ENCODE peak calls at places on chromosomes 12 and 14, in six cellular contexts. S, G, J, Y, I and P are unnamed samples.

GRCh38 chr12:119594772-119595445 is 1.3 kb downstream of the TMEM233 start:
- DNase-seq in S (no peak), G (no peak), J (no peak), Y (peak), I (no peak), P (peak)

GRCh38 chr12:124466200-124467128 is 100.9 kb downstream of the NCOR2 start:
- DNase-seq in S (no peak), G (no peak), J (no peak), Y (no peak), I (peak), P (peak)

GRCh38 chr14:33834101-33834955 is 116.5 kb downstream of the EGLN3 start:
- DNase-seq in S (no peak), G (no peak), J (no peak), Y (no peak), I (no peak), P (no peak)

GRCh38 chr14:53399057-53399456 is 245.9 kb upstream of the DDHD1 start:
- DNase-seq in S (no peak), G (no peak), J (peak), Y (no peak), I (no peak), P (no peak)

GRCh38 chr14:86510503-86510902 is 980.6 kb downstream of the FLRT2 start:
- DNase-seq in S (no peak), G (no peak), J (no peak), Y (no peak), I (no peak), P (no peak)

GRCh38 chr12:84697141-84697540 is 215.5 kb downstream of the SLC6A15 start:
- DNase-seq in S (no peak), G (no peak), J (no peak), Y (no peak), I (no peak), P (no peak)

GRCh38 chr12:30965613-30965985 is 39.1 kb downstream of the TSPAN11 start:
- DNase-seq in S (no peak), G (peak), J (no peak), Y (no peak), I (no peak), P (no peak)

GRCh38 chr14:89447182-89447970 is 30.3 kb upstream of the FOXN3 start:
- DNase-seq in S (no peak), G (no peak), J (no peak), Y (no peak), I (no peak), P (no peak)

DNA sequence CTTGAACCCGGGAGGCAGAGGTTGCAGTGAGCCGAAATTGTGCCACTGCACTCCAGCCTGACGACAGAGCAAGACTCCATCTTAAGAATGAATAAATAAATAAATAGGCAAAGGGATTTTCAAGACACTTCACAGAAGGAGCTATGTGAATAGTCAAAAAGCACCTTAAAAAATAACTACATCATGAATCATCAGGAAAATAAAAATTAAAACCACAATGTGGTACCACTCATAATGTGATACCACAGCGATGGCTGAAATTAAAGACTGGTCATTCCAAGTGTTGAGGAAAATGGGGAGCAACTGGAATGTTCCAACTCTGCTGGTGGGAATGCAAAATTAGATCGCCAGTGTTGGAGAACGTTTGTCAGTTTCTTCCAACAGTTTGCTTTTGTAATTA is 93.1 kb upstream of the TBX3 start:
- DNase-seq in S (no peak), G (no peak), J (no peak), Y (no peak), I (no peak), P (no peak)
- TF ChIP-seq POLR2AphosphoS5 in S (no peak), G (no peak), J (no peak), Y (no peak), I (no peak), P (no peak)

DNA sequence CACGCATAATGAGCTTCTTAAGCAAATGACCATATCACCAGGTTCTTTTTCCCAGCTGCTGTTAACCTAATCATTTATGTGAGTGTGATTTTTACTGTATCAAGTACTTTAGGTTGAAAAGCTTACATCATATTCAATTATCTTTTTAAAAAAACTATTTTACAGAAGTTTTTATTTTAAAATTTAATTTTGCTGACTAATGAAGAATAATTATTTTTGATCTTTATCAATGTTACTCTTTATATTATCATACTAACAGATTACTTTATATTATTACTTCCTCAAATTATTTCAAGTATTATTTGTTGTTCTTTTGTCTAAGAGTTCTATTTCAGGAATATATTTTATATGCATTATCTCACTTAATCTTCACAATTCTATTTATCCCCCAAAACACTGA is 236.3 kb downstream of the CPNE8 start:
- DNase-seq in S (no peak), G (no peak), J (no peak), Y (no peak), I (no peak), P (no peak)
- TF ChIP-seq POLR2AphosphoS5 in S (no peak), G (no peak), J (no peak), Y (no peak), I (no peak), P (no peak)

GRCh38 chr12:6426882-6427671 is 17.7 kb upstream of the CD27 start:
- DNase-seq in S (no peak), G (no peak), J (no peak), Y (no peak), I (no peak), P (peak)
- TF ChIP-seq POLR2AphosphoS5 in S (no peak), G (no peak), J (no peak), Y (no peak), I (no peak), P (peak)

GRCh38 chr12:2097617-2098016 is 44.8 kb downstream of the CACNA1C start:
- DNase-seq in S (no peak), G (no peak), J (no peak), Y (no peak), I (no peak), P (no peak)

GRCh38 chr12:2094597-2094996 is 41.8 kb downstream of the CACNA1C start:
- DNase-seq in S (no peak), G (no peak), J (no peak), Y (no peak), I (no peak), P (no peak)

GRCh38 chr12:2095878-2096277 is 43.1 kb downstream of the CACNA1C start:
- DNase-seq in S (no peak), G (no peak), J (no peak), Y (no peak), I (no peak), P (no peak)

GRCh38 chr12:2092354-2092753 is 39.6 kb downstream of the CACNA1C start:
- DNase-seq in S (no peak), G (no peak), J (no peak), Y (no peak), I (no peak), P (no peak)

DNA sequence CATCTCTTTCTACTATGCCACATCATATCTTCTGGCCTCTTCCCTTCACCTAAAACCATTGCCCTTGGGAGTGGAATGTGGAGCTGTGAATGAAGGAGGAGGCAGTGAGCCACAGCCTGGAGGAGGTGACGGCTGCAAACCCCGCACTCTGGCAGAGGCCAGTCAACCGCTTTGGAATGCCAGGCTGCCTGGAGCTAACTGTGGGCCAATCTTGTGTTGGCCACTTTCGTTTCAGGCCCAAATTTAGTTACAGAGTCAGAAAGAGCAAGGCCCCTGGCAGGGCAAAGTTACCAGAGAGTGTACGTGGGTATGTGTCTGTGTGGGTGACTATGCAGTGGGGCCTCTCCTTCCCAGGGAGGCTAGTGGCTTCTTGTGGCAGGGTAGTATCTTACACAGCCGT is 40.1 kb downstream of the CACNA1C start:
- DNase-seq in S (no peak), G (no peak), J (no peak), Y (no peak), I (no peak), P (no peak)
- TF ChIP-seq POLR2AphosphoS5 in S (no peak), G (no peak), J (no peak), Y (no peak), I (no peak), P (no peak)

GRCh38 chr12:4273651-4274395 is at the start of gene CCND2:
- DNase-seq in S (no peak), G (no peak), J (peak), Y (peak), I (peak), P (peak)
- TF ChIP-seq POLR2AphosphoS5 in S (no peak), G (no peak), J (peak), Y (no peak), I (peak), P (peak)

GRCh38 chr12:48183091-48183875 is at the start of gene CCDC184:
- DNase-seq in S (peak), G (no peak), J (peak), Y (peak), I (peak), P (peak)
- TF ChIP-seq POLR2AphosphoS5 in S (no peak), G (no peak), J (no peak), Y (peak), I (no peak), P (no peak)

GRCh38 chr14:105065280-105066228 is at the start of gene GPR132:
- DNase-seq in S (no peak), G (no peak), J (no peak), Y (no peak), I (peak), P (peak)
- TF ChIP-seq POLR2AphosphoS5 in S (no peak), G (no peak), J (no peak), Y (no peak), I (peak), P (peak)

DNA sequence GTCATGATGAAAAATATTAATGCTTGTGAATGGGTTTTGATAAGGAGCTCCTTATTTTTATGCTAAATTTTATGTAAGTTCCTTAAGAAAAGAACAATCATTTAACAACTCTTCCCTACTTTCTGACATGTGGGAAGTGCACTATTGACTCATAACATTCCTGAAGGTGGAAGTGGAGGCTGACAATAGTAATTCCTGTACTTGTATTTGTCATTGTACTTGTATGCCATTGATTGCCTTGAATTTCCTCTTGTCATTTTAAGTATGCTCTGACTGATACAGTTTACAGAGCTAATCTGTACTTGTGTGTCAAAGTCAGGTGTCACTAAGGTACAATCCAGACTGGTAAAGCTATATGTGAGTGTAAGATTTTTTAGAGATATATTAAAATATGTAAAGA is 440.0 kb downstream of the SLC16A7 start:
- DNase-seq in S (no peak), G (no peak), J (no peak), Y (no peak), I (no peak), P (no peak)
- TF ChIP-seq POLR2AphosphoS5 in S (no peak), G (no peak), J (no peak), Y (no peak), I (no peak), P (no peak)

DNA sequence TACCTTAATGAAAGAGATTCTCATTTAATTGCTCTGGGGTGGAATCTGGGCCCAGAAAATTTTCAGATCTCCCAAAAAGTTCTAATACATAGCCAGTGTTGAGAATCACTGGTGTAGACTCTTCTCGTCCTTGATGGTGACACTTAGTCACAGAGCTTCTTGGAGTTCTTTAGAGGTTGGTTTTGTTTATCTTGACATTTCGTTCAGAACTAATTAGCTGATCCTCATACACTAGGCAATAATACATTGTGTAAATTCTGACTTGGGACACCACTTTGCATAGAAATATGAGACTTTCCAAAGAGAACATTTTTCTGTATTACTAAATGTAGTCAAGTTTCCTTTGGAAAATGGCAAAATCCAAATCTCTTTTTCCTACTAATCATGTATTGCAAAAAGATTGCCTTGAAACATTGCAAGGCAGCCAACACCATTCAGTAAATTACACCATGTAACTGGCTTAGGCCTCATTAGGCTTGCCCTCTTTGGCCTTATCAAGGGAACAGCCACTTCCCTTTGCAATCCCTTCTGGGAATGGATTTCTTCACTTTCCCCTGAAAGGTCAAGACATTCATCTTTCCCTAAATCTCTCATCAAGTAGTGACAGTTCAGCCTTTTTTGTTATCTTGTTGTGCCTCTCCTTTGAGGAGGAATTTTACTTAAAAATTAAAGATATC is 102.2 kb downstream of the PAH start:
- DNase-seq in S (no peak), G (no peak), J (no peak), Y (no peak), I (no peak), P (no peak)
- TF ChIP-seq POLR2AphosphoS5 in S (no peak), G (no peak), J (no peak), Y (no peak), I (no peak), P (no peak)

GRCh38 chr14:100362311-100362927 is 39.3 kb downstream of the SLC25A47 start:
- DNase-seq in S (no peak), G (no peak), J (no peak), Y (no peak), I (no peak), P (no peak)
- TF ChIP-seq POLR2AphosphoS5 in S (no peak), G (no peak), J (no peak), Y (no peak), I (no peak), P (no peak)